ENCODE peak calls at places on chromosomes 16 and 17, in eight cellular contexts. One of them, this sample, is unnamed.

GRCh38 chr16:81650281-81650680 is 128.8 kb upstream of the PLCG2 start:
- DNase-seq in astrocyte of the spinal cord: no peak
- DNase-seq in left cardiac atrium: no peak
- DNase-seq in activated naive CD8-positive, alpha-beta T cell treated with anti-CD3 and anti-CD28 coated beads, Interleukin-2, amount 10 ng/mL, durations not matched to agents 7 days and 5 days: no peak
- DNase-seq in Calu3: no peak
- DNase-seq in non-pigmented ciliary epithelial cell: no peak
- DNase-seq in nucleus accumbens: no peak
- DNase-seq in cardiac fibroblast: no peak
- DNase-seq in this sample: no peak

GRCh38 chr16:30535106-30535776 is 583 bp upstream of the ZNF747 start:
- DNase-seq in nucleus accumbens: no peak
- DNase-seq in left cardiac atrium: peak
- DNase-seq in astrocyte of the spinal cord: no peak
- DNase-seq in cardiac fibroblast: peak
- DNase-seq in Calu3: no peak
- DNase-seq in non-pigmented ciliary epithelial cell: no peak
- DNase-seq in activated naive CD8-positive, alpha-beta T cell treated with anti-CD3 and anti-CD28 coated beads, Interleukin-2, amount 10 ng/mL, durations not matched to agents 7 days and 5 days: no peak
- DNase-seq in this sample: no peak

GRCh38 chr16:55508941-55509920 is at the start of gene LPCAT2:
- DNase-seq in nucleus accumbens: peak
- DNase-seq in non-pigmented ciliary epithelial cell: no peak
- DNase-seq in Calu3: peak
- DNase-seq in cardiac fibroblast: peak
- DNase-seq in left cardiac atrium: peak
- DNase-seq in activated naive CD8-positive, alpha-beta T cell treated with anti-CD3 and anti-CD28 coated beads, Interleukin-2, amount 10 ng/mL, durations not matched to agents 7 days and 5 days: peak
- DNase-seq in astrocyte of the spinal cord: peak
- DNase-seq in this sample: peak

GRCh38 chr17:43784628-43785101 is 4.4 kb downstream of the CFAP97D1 start:
- DNase-seq in activated naive CD8-positive, alpha-beta T cell treated with anti-CD3 and anti-CD28 coated beads, Interleukin-2, amount 10 ng/mL, durations not matched to agents 7 days and 5 days: no peak
- DNase-seq in astrocyte of the spinal cord: peak
- DNase-seq in cardiac fibroblast: peak
- DNase-seq in nucleus accumbens: no peak
- DNase-seq in Calu3: no peak
- DNase-seq in non-pigmented ciliary epithelial cell: peak
- DNase-seq in left cardiac atrium: no peak
- DNase-seq in this sample: peak

GRCh38 chr17:42484304-42484703 is 25.6 kb downstream of the ATP6V0A1 start:
- DNase-seq in non-pigmented ciliary epithelial cell: no peak
- DNase-seq in activated naive CD8-positive, alpha-beta T cell treated with anti-CD3 and anti-CD28 coated beads, Interleukin-2, amount 10 ng/mL, durations not matched to agents 7 days and 5 days: peak
- DNase-seq in Calu3: no peak
- DNase-seq in nucleus accumbens: no peak
- DNase-seq in cardiac fibroblast: no peak
- DNase-seq in astrocyte of the spinal cord: no peak
- DNase-seq in left cardiac atrium: no peak
- DNase-seq in this sample: no peak

GRCh38 chr17:1112875-1113274 is 66.9 kb downstream of the ABR start:
- DNase-seq in non-pigmented ciliary epithelial cell: no peak
- DNase-seq in cardiac fibroblast: no peak
- DNase-seq in left cardiac atrium: no peak
- DNase-seq in nucleus accumbens: no peak
- DNase-seq in astrocyte of the spinal cord: no peak
- DNase-seq in Calu3: no peak
- DNase-seq in activated naive CD8-positive, alpha-beta T cell treated with anti-CD3 and anti-CD28 coated beads, Interleukin-2, amount 10 ng/mL, durations not matched to agents 7 days and 5 days: no peak
- DNase-seq in this sample: no peak

GRCh38 chr17:41650794-41651624 is 26.6 kb upstream of the KRT17 start:
- DNase-seq in activated naive CD8-positive, alpha-beta T cell treated with anti-CD3 and anti-CD28 coated beads, Interleukin-2, amount 10 ng/mL, durations not matched to agents 7 days and 5 days: no peak
- DNase-seq in left cardiac atrium: no peak
- DNase-seq in non-pigmented ciliary epithelial cell: no peak
- DNase-seq in cardiac fibroblast: no peak
- DNase-seq in astrocyte of the spinal cord: no peak
- DNase-seq in Calu3: no peak
- DNase-seq in nucleus accumbens: no peak
- DNase-seq in this sample: no peak

GRCh38 chr16:3577302-3577752 is at the start of gene NLRC3:
- DNase-seq in astrocyte of the spinal cord: no peak
- DNase-seq in non-pigmented ciliary epithelial cell: no peak
- DNase-seq in activated naive CD8-positive, alpha-beta T cell treated with anti-CD3 and anti-CD28 coated beads, Interleukin-2, amount 10 ng/mL, durations not matched to agents 7 days and 5 days: peak
- DNase-seq in Calu3: no peak
- DNase-seq in nucleus accumbens: no peak
- DNase-seq in cardiac fibroblast: no peak
- DNase-seq in left cardiac atrium: no peak
- DNase-seq in this sample: no peak

GRCh38 chr17:42521036-42521435 is 15.0 kb upstream of the NAGLU start:
- DNase-seq in left cardiac atrium: no peak
- DNase-seq in cardiac fibroblast: no peak
- DNase-seq in nucleus accumbens: no peak
- DNase-seq in activated naive CD8-positive, alpha-beta T cell treated with anti-CD3 and anti-CD28 coated beads, Interleukin-2, amount 10 ng/mL, durations not matched to agents 7 days and 5 days: no peak
- DNase-seq in astrocyte of the spinal cord: no peak
- DNase-seq in Calu3: no peak
- DNase-seq in non-pigmented ciliary epithelial cell: no peak
- DNase-seq in this sample: no peak

GRCh38 chr16:81419806-81420205 is 24.8 kb upstream of the CMIP start:
- DNase-seq in astrocyte of the spinal cord: no peak
- DNase-seq in left cardiac atrium: no peak
- DNase-seq in nucleus accumbens: no peak
- DNase-seq in activated naive CD8-positive, alpha-beta T cell treated with anti-CD3 and anti-CD28 coated beads, Interleukin-2, amount 10 ng/mL, durations not matched to agents 7 days and 5 days: no peak
- DNase-seq in cardiac fibroblast: no peak
- DNase-seq in non-pigmented ciliary epithelial cell: no peak
- DNase-seq in Calu3: no peak
- DNase-seq in this sample: no peak